ENCODE peak calls at places on chromosomes 1 and 21, in four cellular contexts. F, B, N and R are unnamed samples.

GRCh38 chr1:30907641-30908445 is 715 bp downstream of the SDC3 start:
- DNase-seq in N (no peak), B (no peak), F (peak; percentile 22), R (no peak)

GRCh38 chr1:47477595-47478080 is 39.8 kb downstream of the FOXD2 start:
- DNase-seq in B (no peak), N (no peak), F (no peak), R (no peak)

GRCh38 chr1:62452951-62453350 is 16.1 kb downstream of the USP1 start:
- DNase-seq in N (no peak), F (no peak), B (peak; percentile 56), R (no peak)

GRCh38 chr1:158833269-158833668 is 2.1 kb downstream of the MNDA start:
- DNase-seq in F (no peak), B (no peak), N (no peak), R (no peak)

GRCh38 chr1:91766883-91767282 is 119.1 kb downstream of the TGFBR3 start:
- DNase-seq in F (no peak), B (no peak), N (no peak), R (no peak)

GRCh38 chr1:25503551-25504426 is 39.6 kb upstream of the LDLRAP1 start:
- DNase-seq in N (peak; percentile 68), F (peak; percentile 91), B (no peak), R (no peak)

GRCh38 chr1:167935252-167936067 is 1.0 kb upstream of the DCAF6 start:
- DNase-seq in B (peak; percentile 36), N (no peak), F (no peak), R (peak; percentile 62)

GRCh38 chr1:215114154-215114933 is 31.8 kb downstream of the KCNK2 start:
- DNase-seq in N (no peak), F (no peak), B (peak; percentile 90), R (peak; percentile 51)

GRCh38 chr1:248611883-248612282 is 14.4 kb upstream of the OR2T10 start:
- DNase-seq in B (no peak), N (no peak), F (no peak), R (no peak)

GRCh38 chr1:227004796-227005195 is 64.7 kb downstream of the COQ8A start:
- DNase-seq in N (no peak), F (no peak), B (no peak), R (no peak)

GRCh38 chr1:65812065-65812464 is 19.4 kb downstream of the PDE4B start:
- DNase-seq in N (no peak), B (peak; percentile 95), F (no peak), R (peak; percentile 87)

GRCh38 chr1:204255966-204256365 is 42.2 kb upstream of the GOLT1A start:
- DNase-seq in F (peak; percentile 45), B (peak; percentile 50), N (no peak), R (peak; percentile 35)

GRCh38 chr1:104648269-104648691 is 898.6 kb downstream of the AMY1C start:
- DNase-seq in B (no peak), F (no peak), N (no peak), R (peak; percentile 82)

GRCh38 chr1:52552505-52553371 is at the start of gene TUT4:
- DNase-seq in B (peak; percentile 75), F (peak; percentile 95), N (peak; percentile 85), R (peak; percentile 85)

GRCh38 chr1:31639543-31639942 is 5.1 kb downstream of the PEF1 start:
- DNase-seq in N (no peak), B (peak; percentile 78), F (no peak), R (peak; percentile 93)

GRCh38 chr1:82775402-82776000 is 974.8 kb downstream of the ADGRL2 start:
- DNase-seq in N (peak; percentile 63), F (peak; percentile 75), B (no peak), R (peak; percentile 22)

GRCh38 chr1:20198918-20199317 is 12.6 kb upstream of the PLA2G2C start:
- DNase-seq in B (no peak), F (no peak), N (no peak), R (no peak)

GRCh38 chr1:31111290-31111951 is 45.9 kb upstream of the PUM1 start:
- DNase-seq in N (no peak), B (peak; percentile 34), F (peak; percentile 52), R (peak; percentile 56)

GRCh38 chr21:25169370-25169769 is 437.9 kb downstream of the MRPL39 start:
- DNase-seq in N (no peak), B (no peak), F (no peak), R (no peak)

GRCh38 chr1:198416276-198416675 is 124.2 kb downstream of the ATP6V1G3 start:
- DNase-seq in F (no peak), B (peak; percentile 59), N (no peak), R (no peak)

GRCh38 chr1:77238463-77238862 is 19.2 kb upstream of the PIGK start:
- DNase-seq in B (no peak), N (no peak), F (no peak), R (no peak)

GRCh38 chr1:212467843-212468482 is 35.2 kb downstream of the NENF start:
- DNase-seq in N (no peak), F (no peak), B (no peak), R (peak; percentile 26)

GRCh38 chr1:229378586-229379442 is 36.0 kb upstream of the CCSAP start:
- DNase-seq in N (no peak), F (no peak), B (no peak), R (no peak)

GRCh38 chr1:228143480-228144212 is 3.6 kb downstream of the GUK1 start:
- DNase-seq in B (no peak), N (no peak), F (no peak), R (no peak)

GRCh38 chr1:172671591-172671990 is 12.7 kb downstream of the FASLG start:
- DNase-seq in B (peak; percentile 55), F (no peak), N (no peak), R (peak; percentile 14)

DNA sequence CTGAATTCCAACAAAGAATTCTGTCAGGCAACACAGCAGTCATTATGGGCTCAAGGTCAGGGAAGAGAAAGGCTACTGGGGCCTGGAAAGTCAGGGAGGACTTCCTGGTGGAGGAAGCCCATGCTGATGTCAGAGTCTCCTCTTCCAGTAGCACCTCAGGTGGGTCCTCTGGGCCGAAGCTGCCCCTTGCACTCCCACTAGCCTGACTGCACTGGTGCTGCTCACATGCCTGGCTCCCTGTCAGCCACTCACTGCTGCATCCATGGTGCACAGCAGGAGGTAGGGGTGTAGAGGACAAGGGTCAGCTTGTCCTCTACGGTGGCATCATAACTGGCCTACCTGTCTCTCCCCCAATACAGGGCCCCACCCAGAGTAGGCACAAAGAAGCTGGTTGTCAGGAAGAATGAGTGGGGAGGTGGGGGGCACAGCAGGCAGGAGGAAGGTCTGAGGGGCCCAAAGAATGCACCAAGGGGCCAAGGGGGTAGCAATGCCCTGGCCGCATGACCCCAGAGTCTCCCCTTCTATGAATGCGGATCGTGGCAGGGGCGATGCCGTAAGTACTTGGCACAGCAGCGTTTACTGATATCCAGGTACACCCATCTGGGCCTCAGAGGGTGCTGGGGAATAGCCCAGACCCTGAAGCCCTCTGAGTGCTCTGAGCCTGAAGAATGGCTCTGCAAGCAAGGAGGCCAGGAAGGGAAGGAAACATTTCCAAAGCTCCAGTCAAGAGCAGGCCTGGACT is 80.3 kb downstream of the GLIS1 start:
- DNase-seq in B (no peak), F (no peak), N (no peak), R (no peak)
- H3K18ac ChIP-seq in B (no peak overlapping the region), F (no peak overlapping the region), N (no peak overlapping the region), R (no peak overlapping the region)

GRCh38 chr21:36553406-36553805 is 73.5 kb upstream of the CLDN14 start:
- DNase-seq in F (no peak), B (no peak), N (no peak), R (no peak)
- H3K18ac ChIP-seq in F (no peak overlapping the region), B (no peak overlapping the region), N (no peak overlapping the region), R (no peak overlapping the region)

GRCh38 chr21:36992671-36993070 is 13.8 kb upstream of the RIPPLY3 start:
- DNase-seq in F (peak; percentile 69), B (no peak), N (no peak), R (no peak)

GRCh38 chr21:36987845-36988244 is 18.7 kb upstream of the RIPPLY3 start:
- DNase-seq in N (no peak), F (no peak), B (no peak), R (no peak)

GRCh38 chr21:36990508-36991205 is 15.8 kb upstream of the RIPPLY3 start:
- DNase-seq in N (no peak), B (no peak), F (peak; percentile 45), R (no peak)

GRCh38 chr21:36988536-36988935 is 18.0 kb upstream of the RIPPLY3 start:
- DNase-seq in F (no peak), B (no peak), N (no peak), R (no peak)

GRCh38 chr21:36989699-36990507 is 16.6 kb upstream of the RIPPLY3 start:
- DNase-seq in F (peak; percentile 92), B (peak; percentile 90), N (peak; percentile 57), R (peak; percentile 89)
- H3K18ac ChIP-seq in F (peak overlapping the region; percentile 93), B (peak overlapping the region; percentile 3), N (peak overlapping the region; percentile 100), R (peak overlapping the region; percentile 95)

DNA sequence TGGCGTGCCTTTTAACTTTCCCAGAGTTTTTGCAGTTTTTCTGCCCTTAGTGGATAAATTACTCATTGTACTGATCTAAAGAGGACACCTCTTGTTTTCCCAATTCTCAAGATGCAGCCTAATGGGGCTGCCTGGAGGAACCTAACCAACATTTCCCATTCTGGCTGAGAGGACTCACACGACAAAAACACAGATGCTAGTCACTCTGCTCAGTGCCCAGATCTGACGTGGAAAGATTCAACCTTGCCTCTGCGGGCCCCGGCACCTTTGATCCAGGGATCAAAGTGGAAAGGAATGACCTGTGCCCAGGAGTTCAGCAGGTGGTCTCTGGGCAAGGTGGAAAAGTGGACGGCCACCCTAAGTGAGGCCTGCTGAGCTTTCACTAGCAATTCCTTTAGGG is 162.4 kb upstream of the FMN2 start:
- DNase-seq in N (no peak), F (no peak), B (no peak), R (no peak)
- H3K18ac ChIP-seq in N (no peak overlapping the region), F (no peak overlapping the region), B (no peak overlapping the region), R (no peak overlapping the region)

DNA sequence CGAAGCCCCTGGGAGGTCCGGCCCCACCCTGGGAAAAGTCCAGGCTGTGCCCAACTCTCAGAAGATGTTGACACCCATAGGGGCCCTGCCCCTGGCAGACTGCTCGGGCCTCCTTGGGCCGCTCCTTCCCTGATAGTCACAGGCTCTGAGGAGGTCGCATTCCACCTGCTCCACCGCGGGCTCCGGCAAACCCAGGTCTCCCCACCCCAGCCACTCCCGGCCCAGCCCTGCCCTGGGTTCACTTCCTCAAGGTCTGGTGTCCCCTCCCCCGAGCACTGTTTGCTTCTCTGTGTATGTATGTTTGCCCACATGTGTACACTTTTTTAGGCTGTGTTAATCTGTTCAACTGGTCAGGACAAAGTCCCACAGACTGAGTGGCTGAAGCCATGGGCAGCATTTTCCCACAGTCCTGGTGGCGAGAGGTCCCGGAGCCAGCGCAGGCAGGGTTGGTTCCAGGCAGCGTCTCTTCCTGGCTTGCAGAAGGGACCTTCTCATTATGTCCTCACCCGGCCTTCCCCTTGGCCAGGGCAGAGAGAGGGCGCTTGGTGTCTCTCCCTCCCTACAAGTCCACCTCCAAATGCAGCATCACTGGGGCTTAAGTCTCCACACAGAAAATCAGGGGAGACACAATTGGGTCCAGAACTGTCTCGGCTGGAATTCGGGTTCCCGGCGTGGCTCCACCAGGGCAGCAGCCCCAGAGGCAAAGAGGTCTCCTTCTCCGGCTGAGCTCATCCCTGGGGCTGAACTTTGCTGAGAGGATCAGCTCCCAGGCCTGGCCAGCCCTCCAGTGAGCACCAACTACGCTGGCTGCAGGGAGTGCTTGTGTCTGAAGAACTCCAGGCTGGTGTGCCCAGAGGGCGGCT is 10.5 kb upstream of the PRXL2B start:
- DNase-seq in F (no peak), N (no peak), B (no peak), R (no peak)
- H3K18ac ChIP-seq in F (no peak overlapping the region), N (no peak overlapping the region), B (no peak overlapping the region), R (no peak overlapping the region)

DNA sequence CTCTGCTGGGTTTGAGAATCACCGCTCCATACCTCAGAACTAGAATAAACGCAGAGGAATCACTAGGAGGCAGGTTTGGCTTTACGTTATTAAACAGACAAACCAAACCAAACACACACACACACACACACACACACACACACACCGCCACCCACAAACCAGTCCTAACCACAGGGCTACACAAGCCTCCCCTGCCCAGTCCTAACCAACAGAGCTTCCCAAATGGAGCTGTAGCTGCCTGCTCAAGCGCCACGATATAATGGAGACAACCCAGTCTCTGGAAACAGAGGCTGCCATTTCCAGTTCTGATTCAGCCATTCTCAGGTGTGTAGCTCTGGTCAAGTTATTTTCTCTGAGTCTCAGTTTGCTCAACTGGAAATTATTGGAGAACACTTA is 519.1 kb downstream of the SMYD3 start:
- DNase-seq in F (no peak), B (no peak), N (no peak), R (no peak)
- H3K18ac ChIP-seq in F (no peak overlapping the region), B (no peak overlapping the region), N (no peak overlapping the region), R (peak overlapping the region; percentile 25)